ENCODE peak calls at places on chromosome 5, in six cellular contexts. V, E, B, A, U and Z are unnamed samples.

GRCh38 chr5:16617272-16617973 is 626 bp upstream of the RETREG1 start:
- DNase-seq in V (no peak), B (no peak), E (no peak), U (no peak), A (peak; percentile 41), Z (no peak)

GRCh38 chr5:147068998-147069397 is 165.8 kb upstream of the STK32A start:
- DNase-seq in U (no peak), B (no peak), A (no peak), E (no peak), V (no peak), Z (no peak)

GRCh38 chr5:180790524-180790923 is 12.1 kb downstream of the MGAT1 start:
- DNase-seq in A (no peak), U (no peak), V (no peak), E (no peak), B (no peak), Z (no peak)

GRCh38 chr5:139368613-139369012 is 14.5 kb downstream of the SLC23A1 start:
- DNase-seq in E (no peak), U (no peak), V (no peak), A (no peak), B (no peak), Z (no peak)

GRCh38 chr5:9351535-9351934 is 194.3 kb downstream of the SEMA5A start:
- DNase-seq in E (no peak), U (no peak), B (no peak), V (no peak), A (no peak), Z (peak; percentile 73)

GRCh38 chr5:119353686-119354366 is 2.0 kb upstream of the TNFAIP8 start:
- DNase-seq in V (no peak), A (no peak), E (no peak), B (no peak), U (no peak), Z (no peak)

GRCh38 chr5:176187276-176188062 is 50.8 kb upstream of the SIMC1 start:
- DNase-seq in A (no peak), U (no peak), E (no peak), V (no peak), B (no peak), Z (no peak)

GRCh38 chr5:125326114-125326513 is 579.7 kb upstream of the ZNF608 start:
- DNase-seq in V (no peak), A (no peak), E (peak; percentile 95), B (no peak), U (peak; percentile 92), Z (peak; percentile 95)

GRCh38 chr5:148991606-148992005 is 71.3 kb downstream of the SH3TC2 start:
- DNase-seq in U (no peak), B (no peak), A (no peak), E (no peak), V (no peak), Z (no peak)

GRCh38 chr5:80871541-80871961 is 88.6 kb upstream of the RASGRF2 start:
- DNase-seq in E (no peak), B (no peak), V (no peak), U (peak; percentile 75), A (no peak), Z (peak; percentile 20)

GRCh38 chr5:147509041-147509709 is 693 bp downstream of the DPYSL3 start:
- DNase-seq in B (no peak), V (no peak), U (peak; percentile 53), A (no peak), E (peak; percentile 74), Z (peak; percentile 35)

GRCh38 chr5:115962565-115963402 is 509 bp downstream of the LVRN start:
- DNase-seq in V (peak; percentile 47), E (no peak), U (no peak), A (no peak), B (no peak), Z (no peak)